ENCODE peak calls at places on chromosomes 13 and 19, in nine cellular contexts. X, H, L, O, U, G, A, M and W are unnamed samples.

GRCh38 chr13:109586509-109587346 is 199.7 kb downstream of the IRS2 start:
- DNase-seq in X (no peak), H (no peak), L (no peak), O (no peak), U (no peak), G (peak; percentile 81), A (no peak), M (no peak), W (no peak)

GRCh38 chr13:69970521-69970920 is 137.1 kb upstream of the ATXN8OS start:
- DNase-seq in X (no peak), H (no peak), L (peak; percentile 5), O (peak; percentile 28), U (no peak), G (no peak), A (no peak), M (no peak), W (no peak)

GRCh38 chr19:7595466-7596133 is at the start of gene CAMSAP3:
- DNase-seq in X (no peak), H (no peak), L (peak; percentile 20), O (no peak), U (peak; percentile 61), G (peak; percentile 76), A (no peak), M (peak; percentile 53), W (no peak)

GRCh38 chr19:46618670-46619231 is 6.1 kb downstream of the PTGIR start:
- DNase-seq in X (no peak), H (no peak), L (no peak), O (peak; percentile 57), U (peak; percentile 86), G (no peak), A (no peak), M (no peak), W (no peak)

GRCh38 chr19:9857920-9858746 is 23.0 kb downstream of the PIN1 start:
- DNase-seq in X (no peak), H (no peak), L (no peak), O (peak; percentile 79), U (no peak), G (no peak), A (no peak), M (no peak), W (no peak)

GRCh38 chr19:52722062-52723005 is 12.5 kb downstream of the ZNF611 start:
- DNase-seq in X (no peak), H (no peak), L (no peak), O (no peak), U (no peak), G (peak; percentile 43), A (no peak), M (peak; percentile 72), W (no peak)

GRCh38 chr19:33022472-33023116 is 42.1 kb downstream of the RHPN2 start:
- DNase-seq in X (no peak), H (no peak), L (peak; percentile 63), O (no peak), U (peak; percentile 54), G (no peak), A (no peak), M (no peak), W (no peak)

GRCh38 chr19:53466726-53467125 is 807 bp upstream of the ZNF813 start:
- DNase-seq in X (no peak), H (no peak), L (no peak), O (no peak), U (no peak), G (no peak), A (no peak), M (no peak), W (no peak)

GRCh38 chr19:40192758-40193586 is 1.7 kb downstream of the MAP3K10 start:
- DNase-seq in X (no peak), H (no peak), L (no peak), O (peak; percentile 5), U (no peak), G (no peak), A (no peak), M (no peak), W (no peak)

GRCh38 chr19:29247912-29248311 is 35.0 kb upstream of the UQCRFS1 start:
- DNase-seq in X (no peak), H (no peak), L (no peak), O (no peak), U (no peak), G (no peak), A (no peak), M (no peak), W (no peak)

GRCh38 chr19:44807162-44807561 is 1.7 kb upstream of the BCAM start:
- DNase-seq in X (no peak), H (no peak), L (no peak), O (no peak), U (peak; percentile 96), G (peak; percentile 50), A (no peak), M (no peak), W (no peak)

GRCh38 chr13:95607363-95607762 is 37.1 kb downstream of the DZIP1 start:
- DNase-seq in X (no peak), H (no peak), L (no peak), O (no peak), U (peak; percentile 1), G (peak; percentile 36), A (no peak), M (no peak), W (no peak)